ENCODE peak calls at places on chromosomes 13 and 19, in eight cellular contexts. J, X, E, K, L, P, R and Z are unnamed samples.

GRCh38 chr13:60226507-60226906 is 62.8 kb upstream of the DIAPH3 start:
- DNase-seq in J (no peak), X (no peak), E (peak; percentile 13), K (no peak), L (peak; percentile 79), P (no peak), R (no peak), Z (peak; percentile 45)

GRCh38 chr13:107216046-107216715 is 648.2 kb upstream of the ARGLU1 start:
- DNase-seq in J (no peak), X (no peak), E (no peak), K (no peak), L (no peak), P (no peak), R (no peak), Z (no peak)

GRCh38 chr19:42606660-42607351 is 12.1 kb upstream of the CEACAM8 start:
- DNase-seq in J (peak; percentile 9), X (peak; percentile 3), E (peak; percentile 79), K (no peak), L (peak; percentile 35), P (peak; percentile 71), R (peak; percentile 66), Z (peak; percentile 7)

GRCh38 chr19:48772503-48772953 is 17.2 kb downstream of the FGF21 start:
- DNase-seq in J (no peak), X (no peak), E (no peak), K (peak; percentile 86), L (no peak), P (no peak), R (no peak), Z (peak; percentile 40)

GRCh38 chr13:94968040-94968756 is 255.9 kb upstream of the SOX21 start:
- DNase-seq in J (no peak), X (no peak), E (no peak), K (no peak), L (peak; percentile 52), P (peak; percentile 19), R (no peak), Z (no peak)

GRCh38 chr19:44677019-44677809 is 5.9 kb downstream of the CEACAM19 start:
- DNase-seq in J (no peak), X (no peak), E (no peak), K (no peak), L (peak; percentile 23), P (no peak), R (no peak), Z (peak; percentile 56)

GRCh38 chr13:37295046-37295445 is 189.6 kb upstream of the CSNK1A1L start:
- DNase-seq in J (no peak), X (no peak), E (no peak), K (no peak), L (no peak), P (no peak), R (no peak), Z (no peak)

GRCh38 chr19:56838930-56839664 is 1.4 kb downstream of the PEG3 start:
- DNase-seq in J (no peak), X (no peak), E (no peak), K (peak; percentile 98), L (no peak), P (peak; percentile 6), R (peak; percentile 17), Z (peak; percentile 3)

GRCh38 chr19:4375620-4376228 is 24.6 kb downstream of the SH3GL1 start:
- DNase-seq in J (no peak), X (no peak), E (no peak), K (peak; percentile 73), L (no peak), P (no peak), R (peak; percentile 67), Z (peak; percentile 68)